ENCODE peak calls at places on chromosome 4, in four cellular contexts. K is OCI-LY7, U is fibroblast of lung, V is Karpas-422. P is an unnamed sample.

GRCh38 chr4:118344801-118345200 is 8.0 kb downstream of the PRSS12 start:
- DNase-seq in V (no peak), K (no peak), U (no peak), P (no peak)

GRCh38 chr4:107908377-107908776 is 23.0 kb upstream of the CYP2U1 start:
- DNase-seq in U (no peak), K (no peak), V (no peak), P (no peak)

GRCh38 chr4:128686032-128686465 is 123.5 kb upstream of the JADE1 start:
- DNase-seq in U (peak), V (no peak), K (no peak), P (no peak)

GRCh38 chr4:163191999-163192398 is 25.3 kb upstream of the NAF1 start:
- DNase-seq in V (peak), U (no peak), K (peak), P (peak)

GRCh38 chr4:166174717-166175510 is 301.9 kb downstream of the TLL1 start:
- DNase-seq in V (no peak), K (no peak), U (no peak), P (peak)

GRCh38 chr4:88442636-88443260 is 14.2 kb upstream of the HERC5 start:
- DNase-seq in K (no peak), V (no peak), U (no peak), P (no peak)

GRCh38 chr4:65393078-65393477 is 277.2 kb downstream of the EPHA5 start:
- DNase-seq in U (no peak), K (no peak), V (no peak), P (no peak)

GRCh38 chr4:137226900-137227299 is 305.4 kb downstream of the PCDH18 start:
- DNase-seq in V (no peak), U (peak), K (no peak), P (no peak)

DNA sequence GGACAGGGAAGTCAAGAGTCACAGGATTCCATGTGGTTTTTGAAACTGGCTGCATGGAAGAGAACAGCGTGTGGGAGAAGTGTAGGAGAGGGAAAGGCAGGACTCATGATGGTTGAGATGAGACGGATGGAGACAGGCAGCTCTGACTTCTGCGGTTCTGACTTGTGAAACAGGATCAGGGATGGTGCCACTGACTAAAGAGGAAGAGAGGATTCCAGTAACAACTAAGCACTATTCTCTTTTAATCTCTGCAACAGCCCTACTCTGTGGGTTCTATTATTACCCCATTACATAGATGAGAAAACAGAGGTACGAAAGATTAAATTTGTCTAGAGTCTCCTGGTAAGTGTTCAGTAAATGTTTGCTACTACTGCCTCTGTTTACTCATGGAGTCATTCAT is 156.3 kb downstream of the CBR4 start:
- DNase-seq in V (no peak), K (no peak), U (no peak), P (no peak)
- H3K4me2 ChIP-seq in V (no peak), K (no peak), U (no peak), P (no peak)

DNA sequence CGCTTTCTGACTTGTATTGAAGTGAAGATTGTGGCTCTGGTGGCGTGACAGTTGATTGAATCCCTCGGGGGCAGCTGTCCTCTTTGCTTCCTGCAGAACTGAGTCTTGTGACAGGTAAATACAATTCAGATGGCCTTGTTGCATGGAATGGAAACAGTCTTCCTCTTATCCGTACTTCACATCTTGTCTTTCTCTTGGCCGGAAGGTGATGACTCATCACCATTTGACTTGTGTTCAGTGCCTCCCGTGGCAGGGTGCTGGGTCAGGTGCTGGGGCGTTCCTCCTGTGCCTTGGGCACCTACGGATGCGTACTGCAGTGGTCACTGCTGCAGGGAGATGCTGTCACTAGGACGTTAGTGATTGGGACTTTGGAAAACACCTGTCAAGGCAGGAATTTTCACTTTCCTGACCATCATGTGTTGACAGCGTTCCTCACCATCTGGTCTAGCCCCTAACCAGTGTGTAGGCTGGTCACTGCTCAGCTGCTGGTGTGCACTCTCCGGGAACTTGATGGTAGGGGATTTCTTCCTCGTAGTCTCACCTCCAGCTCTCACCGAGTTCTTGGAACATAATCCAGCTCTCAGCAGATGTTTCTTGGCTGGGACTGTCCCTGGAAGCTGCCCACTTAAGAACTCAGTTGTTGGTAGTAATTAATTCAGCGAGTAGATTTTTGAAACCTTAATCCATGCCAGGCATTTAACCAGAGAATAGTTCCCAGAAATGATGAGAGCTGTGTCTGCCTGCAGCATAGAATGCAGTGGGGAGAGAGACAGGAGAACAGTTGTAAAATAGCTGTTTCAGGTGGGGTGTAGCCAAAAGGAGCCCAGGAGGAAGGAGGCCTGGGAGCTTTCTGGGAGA is 7.2 kb downstream of the TBC1D14 start:
- DNase-seq in K (no peak), V (no peak), U (no peak), P (peak)
- H3K4me2 ChIP-seq in K (no peak), V (no peak), U (no peak), P (no peak)

GRCh38 chr4:53714377-53715140 is 123.3 kb upstream of the LNX1 start:
- DNase-seq in K (no peak), V (no peak), U (peak), P (no peak)
- H3K4me2 ChIP-seq in K (no peak), V (no peak), U (no peak), P (no peak)

DNA sequence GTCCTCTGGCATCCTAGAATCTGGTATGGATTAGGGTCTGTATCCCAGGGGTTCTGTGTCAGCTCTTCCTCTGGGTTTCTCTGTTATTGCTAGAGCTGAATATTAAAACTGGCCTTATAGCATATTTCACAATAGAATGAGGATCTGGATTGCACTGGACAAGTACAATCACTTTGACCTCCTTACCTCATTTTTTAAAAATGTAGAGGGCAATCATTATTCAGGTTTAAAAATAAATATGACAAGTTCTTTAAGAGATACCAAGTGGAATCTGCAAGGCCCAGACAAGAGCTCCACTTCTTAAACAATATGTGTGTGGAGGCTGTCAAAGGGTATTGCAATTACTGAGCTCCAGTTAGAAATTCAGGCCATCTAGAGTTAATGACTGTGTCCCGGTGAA is 1.4 kb downstream of the PALLD start:
- DNase-seq in K (no peak), V (no peak), U (no peak), P (no peak)
- H3K4me2 ChIP-seq in K (no peak), V (no peak), U (no peak), P (no peak)

DNA sequence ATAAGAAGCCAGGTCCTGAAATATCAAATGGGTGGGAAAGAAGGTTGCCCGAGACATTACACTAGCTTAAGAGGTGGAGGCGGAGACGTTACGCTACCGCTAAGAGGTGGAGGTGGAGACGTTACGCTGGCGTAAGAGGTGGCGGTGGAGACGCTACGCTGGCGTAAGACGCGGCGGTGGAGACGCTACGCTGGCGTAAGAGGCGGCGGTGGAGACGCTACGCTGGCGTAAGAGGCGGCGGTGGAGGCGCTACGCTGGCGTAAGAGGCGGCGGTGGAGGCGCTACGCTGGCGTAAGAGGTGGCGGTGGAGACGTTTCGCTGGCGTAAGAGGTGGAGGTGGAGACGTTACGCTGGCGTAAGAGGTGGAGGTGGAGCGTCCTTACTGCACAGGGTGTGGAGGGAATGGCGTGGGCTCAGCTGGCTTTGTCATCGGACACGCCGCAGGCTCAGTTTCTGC is 12.8 kb downstream of the CYP4V2 start:
- DNase-seq in K (no peak), U (peak), V (peak), P (peak)
- H3K4me2 ChIP-seq in K (no peak), U (peak), V (peak), P (peak)